ENCODE peak calls at places on chromosome 6, in six cellular contexts. F, R, O, J, Y and G are unnamed samples.
A peak's percentile ranks its signal among the peaks of the same experiment; 100 is the strongest.

GRCh38 chr6:37759221-37760154 is 60.0 kb upstream of the ZFAND3 start:
- DNase-seq in F (no peak), R (no peak), O (no peak), J (no peak), Y (no peak), G (no peak)

GRCh38 chr6:70398783-70399730 is 14.3 kb upstream of the FAM135A start:
- DNase-seq in F (no peak), R (peak; percentile 71), O (peak; percentile 42), J (no peak), Y (peak; percentile 78), G (peak; percentile 13)

GRCh38 chr6:37630281-37630799 is 67.3 kb downstream of the MDGA1 start:
- DNase-seq in F (no peak), R (no peak), O (no peak), J (peak; percentile 94), Y (no peak), G (peak; percentile 96)

GRCh38 chr6:131792091-131792496 is 15.7 kb upstream of the ENPP1 start:
- DNase-seq in F (no peak), R (no peak), O (peak; percentile 38), J (no peak), Y (no peak), G (peak; percentile 22)

GRCh38 chr6:158565122-158565429 is 5.2 kb downstream of the TMEM181 start:
- DNase-seq in F (no peak), R (no peak), O (no peak), J (no peak), Y (no peak), G (no peak)

GRCh38 chr6:108576724-108577123 is 16.0 kb downstream of the FOXO3 start:
- DNase-seq in F (no peak), R (no peak), O (no peak), J (no peak), Y (no peak), G (peak; percentile 32)

GRCh38 chr6:161353208-161353613 is 79.3 kb upstream of the AGPAT4 start:
- DNase-seq in F (peak; percentile 49), R (no peak), O (peak; percentile 49), J (no peak), Y (no peak), G (no peak)

GRCh38 chr6:132333639-132334516 is 67.4 kb downstream of the MOXD1 start:
- DNase-seq in F (peak; percentile 57), R (no peak), O (peak; percentile 21), J (peak; percentile 63), Y (peak; percentile 52), G (peak; percentile 91)

GRCh38 chr6:123497025-123497424 is 139.7 kb downstream of the TRDN start:
- DNase-seq in F (no peak), R (no peak), O (no peak), J (no peak), Y (no peak), G (no peak)

GRCh38 chr6:95431637-95432228 is 145.6 kb upstream of the MANEA start:
- DNase-seq in F (peak; percentile 43), R (no peak), O (peak; percentile 61), J (no peak), Y (peak; percentile 55), G (peak; percentile 27)

GRCh38 chr6:31158863-31159855 is 770 bp downstream of the TCF19 start:
- DNase-seq in F (no peak), R (no peak), O (peak; percentile 15), J (no peak), Y (no peak), G (peak; percentile 15)

GRCh38 chr6:79134699-79135474 is 56.8 kb upstream of the PHIP start:
- DNase-seq in F (no peak), R (no peak), O (no peak), J (no peak), Y (no peak), G (no peak)

GRCh38 chr6:141464490-141464889 is 668.2 kb upstream of the GJE1 start:
- DNase-seq in F (no peak), R (no peak), O (no peak), J (no peak), Y (no peak), G (peak; percentile 83)

GRCh38 chr6:149717255-149717587 is 680 bp downstream of the LATS1 start:
- DNase-seq in F (no peak), R (no peak), O (no peak), J (no peak), Y (no peak), G (no peak)

GRCh38 chr6:15905488-15906392 is 223.1 kb upstream of the MYLIP start:
- DNase-seq in F (peak; percentile 18), R (no peak), O (no peak), J (no peak), Y (no peak), G (no peak)

GRCh38 chr6:44671333-44671732 is 283.8 kb downstream of the CDC5L start:
- DNase-seq in F (no peak), R (no peak), O (no peak), J (no peak), Y (no peak), G (no peak)

GRCh38 chr6:113277111-113277510 is 580.0 kb upstream of the MARCKS start:
- DNase-seq in F (no peak), R (no peak), O (no peak), J (no peak), Y (no peak), G (no peak)

GRCh38 chr6:80314531-80314930 is 208.1 kb downstream of the BCKDHB start:
- DNase-seq in F (no peak), R (peak; percentile 33), O (no peak), J (no peak), Y (no peak), G (no peak)

GRCh38 chr6:80319286-80319685 is 212.8 kb downstream of the BCKDHB start:
- DNase-seq in F (no peak), R (no peak), O (no peak), J (no peak), Y (no peak), G (peak; percentile 43)

GRCh38 chr6:80321011-80321410 is 214.5 kb downstream of the BCKDHB start:
- DNase-seq in F (no peak), R (no peak), O (no peak), J (no peak), Y (no peak), G (no peak)

DNA sequence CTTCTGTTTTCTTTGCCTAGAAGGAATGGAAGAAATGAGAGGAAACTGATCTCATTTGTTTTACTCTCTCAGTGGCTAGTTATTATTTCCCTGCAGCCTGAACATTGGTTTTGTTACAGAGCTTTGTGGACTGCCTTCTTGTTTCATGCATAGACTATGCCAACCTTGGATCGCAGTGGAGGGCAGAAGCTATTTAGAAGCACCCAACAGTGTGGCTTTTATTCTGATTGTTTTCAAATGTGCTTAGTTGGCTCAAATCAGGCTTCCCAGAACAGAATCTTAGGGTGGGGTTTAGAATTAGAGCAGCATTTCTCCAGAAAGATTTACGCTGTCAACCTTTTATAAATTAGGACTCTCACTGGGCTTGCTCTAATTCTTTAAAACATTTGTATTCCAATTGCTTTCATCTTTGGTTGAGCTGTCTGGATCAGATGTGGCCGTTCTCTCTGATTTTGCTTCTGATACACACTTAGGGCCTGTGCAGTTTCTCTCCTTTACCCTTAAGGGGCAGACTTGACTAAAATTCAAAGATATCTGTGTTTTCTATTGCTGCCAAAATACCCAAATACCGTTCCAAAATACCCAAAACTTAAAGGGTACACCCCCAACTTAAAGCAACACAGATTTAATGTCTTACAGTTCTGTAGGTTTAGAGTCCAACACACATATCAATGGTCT is 210.3 kb downstream of the BCKDHB start:
- DNase-seq in F (no peak), R (no peak), O (peak; percentile 35), J (no peak), Y (no peak), G (peak; percentile 57)
- TF ChIP-seq CTCF in F (peak; percentile 25), R (no peak), O (peak; percentile 47), J (peak; percentile 13), Y (no peak), G (peak; percentile 63)

GRCh38 chr6:53112871-53113270 is 35.8 kb downstream of the GCM1 start:
- DNase-seq in F (no peak), R (no peak), O (no peak), J (no peak), Y (no peak), G (no peak)

GRCh38 chr6:53115113-53115512 is 33.5 kb downstream of the GCM1 start:
- DNase-seq in F (no peak), R (no peak), O (no peak), J (no peak), Y (no peak), G (no peak)

GRCh38 chr6:53113742-53114141 is 34.9 kb downstream of the GCM1 start:
- DNase-seq in F (no peak), R (no peak), O (no peak), J (no peak), Y (no peak), G (no peak)

GRCh38 chr6:53112404-53112803 is 36.2 kb downstream of the GCM1 start:
- DNase-seq in F (no peak), R (no peak), O (no peak), J (no peak), Y (peak; percentile 28), G (no peak)

DNA sequence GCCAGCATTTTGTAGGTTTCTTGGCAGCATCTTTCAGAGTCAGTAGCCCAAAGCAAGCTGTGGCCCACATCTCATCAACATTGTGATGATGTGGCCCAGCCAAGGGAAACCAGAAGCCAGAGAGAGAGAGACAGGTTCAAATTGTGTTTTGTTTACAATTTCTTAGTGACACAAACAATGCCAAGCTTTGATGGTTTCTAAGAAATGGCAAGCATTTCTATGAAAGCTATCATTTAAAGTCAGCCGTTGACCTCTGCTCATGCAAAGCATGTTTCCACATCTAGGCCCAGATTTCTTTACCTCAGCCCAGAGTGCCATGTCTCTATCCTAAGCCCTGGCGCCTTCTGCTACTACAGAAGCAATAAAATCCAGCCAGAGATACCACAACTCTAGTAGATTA is 32.9 kb downstream of the GCM1 start:
- DNase-seq in F (no peak), R (no peak), O (no peak), J (no peak), Y (no peak), G (no peak)
- H3K4me3 ChIP-seq in F (no peak overlapping the region), R (no peak overlapping the region), O (no peak overlapping the region), J (no peak overlapping the region), Y (no peak overlapping the region), G (no peak overlapping the region)

GRCh38 chr6:90284236-90284744 is 12.4 kb downstream of the BACH2 start:
- DNase-seq in F (no peak), R (no peak), O (peak; percentile 61), J (peak; percentile 67), Y (no peak), G (peak; percentile 80)
- TF ChIP-seq CTCF in F (no peak), R (no peak), O (no peak), J (no peak), Y (no peak), G (peak; percentile 35)

DNA sequence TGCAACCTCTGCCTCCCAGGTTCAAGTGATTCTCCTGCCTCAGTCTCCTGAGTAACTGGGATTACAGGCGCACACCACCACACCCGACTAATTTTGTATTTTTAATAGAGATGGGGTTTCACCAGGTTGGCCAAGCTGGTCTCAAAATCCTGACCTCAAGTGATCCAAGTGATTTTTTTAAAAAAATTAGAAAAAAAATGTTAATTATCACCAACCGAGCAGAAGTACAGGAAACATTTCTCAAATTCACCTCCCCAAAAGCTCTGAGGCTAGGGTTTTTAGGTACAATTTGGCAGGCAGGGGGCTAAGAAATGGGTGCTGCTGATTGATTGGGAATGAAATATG is 14.9 kb upstream of the SLC22A16 start:
- DNase-seq in F (no peak), R (no peak), O (no peak), J (no peak), Y (no peak), G (no peak)
- H3K4me3 ChIP-seq in F (no peak overlapping the region), R (no peak overlapping the region), O (no peak overlapping the region), J (no peak overlapping the region), Y (no peak overlapping the region), G (no peak overlapping the region)

DNA sequence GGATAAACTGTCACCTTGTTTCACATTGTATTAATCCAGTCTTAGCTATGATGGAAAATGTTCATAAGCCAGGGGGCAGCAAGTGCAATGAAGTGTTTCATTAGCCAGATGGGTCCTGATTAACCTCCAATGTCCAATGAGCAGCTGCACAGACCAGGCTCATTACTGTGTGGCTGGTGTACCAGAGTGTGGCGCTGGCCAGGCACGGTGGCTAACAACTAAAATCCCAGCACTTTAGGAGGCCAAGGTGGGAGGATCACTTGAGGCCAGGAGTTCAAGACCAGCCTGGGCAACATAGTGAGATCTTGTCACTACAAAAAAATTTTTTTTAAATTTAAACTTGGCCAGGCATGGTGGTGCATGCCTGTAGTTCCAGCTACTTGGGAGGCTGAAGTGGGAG is 201.7 kb upstream of the FOXQ1 start:
- DNase-seq in F (no peak), R (no peak), O (no peak), J (no peak), Y (no peak), G (no peak)
- TF ChIP-seq CTCF in F (no peak), R (no peak), O (no peak), J (no peak), Y (no peak), G (peak; percentile 22)